ENCODE peak calls at places on chromosomes 6 and 20, in ten cellular contexts. H, Q, L, N, I, U, J, G, C and A are unnamed samples.

GRCh38 chr6:38775870-38776269 is 60.8 kb downstream of the DNAH8 start:
- DNase-seq in Q (no peak), J (no peak), G (no peak), L (no peak), C (no peak), I (no peak), U (no peak), N (no peak), H (no peak), A (no peak)

GRCh38 chr20:21767739-21768223 is 62.3 kb downstream of the PAX1 start:
- DNase-seq in J (peak; percentile 64), G (no peak), C (no peak), I (no peak), L (no peak), Q (peak; percentile 21), U (no peak), N (no peak), H (no peak), A (no peak)

GRCh38 chr6:38020593-38020992 is 201.1 kb downstream of the ZFAND3 start:
- DNase-seq in C (no peak), J (no peak), U (no peak), N (no peak), I (no peak), G (no peak), Q (peak; percentile 14), H (no peak), L (no peak), A (no peak)

GRCh38 chr6:16976418-16977183 is 125.2 kb upstream of the STMND1 start:
- DNase-seq in C (no peak), G (no peak), J (no peak), I (no peak), U (no peak), L (no peak), N (no peak), H (no peak), Q (no peak), A (no peak)

GRCh38 chr6:111367393-111368088 is 115.5 kb downstream of the REV3L start:
- DNase-seq in U (no peak), N (no peak), I (no peak), H (no peak), Q (no peak), C (peak; percentile 37), G (no peak), J (no peak), L (no peak), A (no peak)

GRCh38 chr6:47160702-47161101 is 118.6 kb upstream of the ADGRF1 start:
- DNase-seq in G (no peak), U (no peak), L (no peak), I (no peak), C (no peak), H (no peak), Q (no peak), J (no peak), N (no peak), A (no peak)

GRCh38 chr20:54128175-54128574 is 45.6 kb downstream of the CYP24A1 start:
- DNase-seq in H (no peak), J (no peak), I (no peak), Q (no peak), C (no peak), G (no peak), N (no peak), U (no peak), L (no peak), A (no peak)

GRCh38 chr20:57652865-57653545 is 32.8 kb upstream of the ZBP1 start:
- DNase-seq in G (no peak), U (no peak), I (no peak), J (no peak), N (no peak), C (no peak), Q (peak; percentile 32), H (no peak), L (peak; percentile 72), A (peak; percentile 37)

GRCh38 chr20:59774204-59774641 is 159.2 kb downstream of the SYCP2 start:
- DNase-seq in J (no peak), I (no peak), G (no peak), N (peak; percentile 33), L (peak; percentile 54), U (no peak), C (no peak), H (no peak), Q (no peak), A (no peak)

GRCh38 chr6:130575971-130576370 is 210.2 kb downstream of the TMEM200A start:
- DNase-seq in Q (no peak), L (no peak), I (peak; percentile 73), U (peak; percentile 5), G (no peak), C (no peak), H (no peak), N (no peak), J (peak; percentile 34), A (no peak)

GRCh38 chr6:146543211-146543939 is at the start of gene RAB32:
- DNase-seq in I (no peak), Q (peak; percentile 95), N (peak; percentile 92), U (peak; percentile 58), L (peak; percentile 97), J (peak; percentile 45), G (peak; percentile 85), H (peak; percentile 94), C (peak; percentile 95), A (no peak)

GRCh38 chr6:146544783-146545182 is 1.1 kb downstream of the RAB32 start:
- DNase-seq in U (no peak), Q (no peak), H (no peak), C (peak; percentile 29), J (no peak), G (no peak), N (no peak), I (no peak), L (no peak), A (no peak)

GRCh38 chr6:146543940-146544661 is 468 bp downstream of the RAB32 start:
- DNase-seq in I (no peak), L (peak; percentile 81), H (no peak), C (peak; percentile 48), N (peak; percentile 51), J (no peak), Q (no peak), U (no peak), G (peak; percentile 55), A (no peak)

GRCh38 chr6:146546440-146546839 is 2.8 kb downstream of the RAB32 start:
- DNase-seq in U (no peak), J (no peak), Q (no peak), C (peak; percentile 93), H (no peak), I (no peak), L (no peak), G (no peak), N (no peak), A (no peak)

GRCh38 chr6:146545608-146546007 is 2.0 kb downstream of the RAB32 start:
- DNase-seq in N (no peak), J (no peak), L (no peak), U (no peak), H (no peak), I (no peak), G (no peak), C (peak; percentile 49), Q (no peak), A (no peak)
- H3K4me3 ChIP-seq in N (peak overlapping the region; percentile 90), J (no peak overlapping the region), L (peak overlapping the region; percentile 67), U (no peak overlapping the region), H (peak overlapping the region; percentile 80), I (no peak overlapping the region), G (peak overlapping the region; percentile 80), C (peak overlapping the region; percentile 88), Q (peak overlapping the region; percentile 81), A (no peak overlapping the region)

DNA sequence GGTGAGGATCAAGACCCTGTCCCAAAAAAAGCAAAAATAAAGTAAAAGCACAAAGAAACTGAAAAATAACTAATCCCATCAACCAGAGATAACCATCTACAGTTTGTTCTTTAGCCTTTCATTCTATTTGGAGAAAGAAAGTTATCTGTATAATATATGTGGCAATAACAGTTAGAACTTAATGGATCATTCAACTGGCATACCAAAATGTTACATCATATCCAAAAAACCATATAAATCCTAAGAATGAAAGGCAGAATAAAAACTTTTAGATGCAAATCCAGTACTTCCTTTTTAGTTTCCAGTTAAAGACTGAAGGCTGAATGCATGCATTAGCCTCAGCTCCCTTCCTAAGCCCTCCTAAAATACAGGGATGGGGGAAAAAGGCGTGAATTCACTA is 25.2 kb downstream of the ILRUN start:
- DNase-seq in G (no peak), C (peak; percentile 37), I (no peak), H (no peak), N (no peak), L (no peak), U (no peak), Q (no peak), J (no peak), A (no peak)
- H3K27ac ChIP-seq in G (no peak overlapping the region), C (peak overlapping the region; percentile 63), I (peak overlapping the region; percentile 69), H (peak overlapping the region; percentile 24), N (no peak overlapping the region), L (no peak overlapping the region), U (peak overlapping the region; percentile 75), Q (no peak overlapping the region), J (peak overlapping the region; percentile 92), A (peak overlapping the region; percentile 99)

GRCh38 chr6:72647489-72647888 is 25.6 kb downstream of the KCNQ5 start:
- DNase-seq in C (no peak), G (no peak), I (no peak), L (no peak), H (no peak), Q (no peak), J (no peak), U (no peak), N (no peak), A (no peak)

GRCh38 chr6:72651191-72651590 is 29.3 kb downstream of the KCNQ5 start:
- DNase-seq in U (no peak), J (no peak), C (no peak), G (no peak), L (no peak), N (no peak), H (no peak), I (no peak), Q (no peak), A (no peak)

GRCh38 chr6:72646604-72647485 is 25.0 kb downstream of the KCNQ5 start:
- DNase-seq in H (no peak), I (no peak), U (no peak), N (no peak), Q (no peak), G (no peak), J (no peak), C (no peak), L (no peak), A (no peak)

GRCh38 chr6:72650081-72650745 is 28.3 kb downstream of the KCNQ5 start:
- DNase-seq in G (no peak), I (no peak), C (no peak), J (no peak), N (no peak), H (no peak), U (no peak), L (no peak), Q (no peak), A (no peak)

GRCh38 chr6:72649032-72649984 is 27.4 kb downstream of the KCNQ5 start:
- DNase-seq in L (no peak), J (no peak), Q (no peak), H (no peak), C (peak; percentile 75), N (no peak), U (no peak), G (no peak), I (no peak), A (no peak)
- H3K4me3 ChIP-seq in L (no peak overlapping the region), J (no peak overlapping the region), Q (no peak overlapping the region), H (no peak overlapping the region), C (no peak overlapping the region), N (no peak overlapping the region), U (no peak overlapping the region), G (no peak overlapping the region), I (no peak overlapping the region), A (no peak overlapping the region)

DNA sequence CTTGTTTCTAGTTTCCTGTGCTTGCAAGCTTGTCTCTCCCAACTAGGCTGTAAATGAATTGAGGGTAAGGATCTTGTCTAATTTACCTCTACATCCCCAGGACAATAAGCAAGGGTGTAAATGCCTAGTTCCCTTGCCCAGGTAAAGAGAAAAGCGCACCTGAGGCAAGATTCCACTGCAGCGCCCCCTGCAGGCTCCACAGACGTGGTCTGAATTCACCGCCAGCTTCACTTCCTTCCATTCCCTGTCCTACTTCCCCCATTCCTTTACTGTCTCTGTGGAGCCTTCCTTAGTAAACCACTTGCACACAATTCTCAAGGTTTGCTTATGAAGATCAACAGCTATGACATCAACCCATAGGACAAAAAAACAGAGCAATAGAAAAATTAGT is 42.3 kb downstream of the ANKEF1 start:
- DNase-seq in G (no peak), L (no peak), I (no peak), J (no peak), H (no peak), N (no peak), C (no peak), Q (no peak), U (no peak), A (no peak)
- H3K27ac ChIP-seq in G (no peak overlapping the region), L (peak overlapping the region; percentile 28), I (no peak overlapping the region), J (no peak overlapping the region), H (peak overlapping the region; percentile 62), N (no peak overlapping the region), C (no peak overlapping the region), Q (no peak overlapping the region), U (no peak overlapping the region), A (no peak overlapping the region)